ENCODE peak calls at places on chromosome X, in five cellular contexts. One of them, this sample, is unnamed.

GRCh38 chrX:12975670-12975965 is 708 bp downstream of the TMSB4X start:
- DNase-seq in heart right ventricle: no peak
- DNase-seq in spleen: peak; percentile 90
- DNase-seq in IMR-90: no peak
- DNase-seq in colonic mucosa: no peak
- DNase-seq in this sample: peak; percentile 39

GRCh38 chrX:56786889-56787733 is 58.1 kb downstream of the NBDY start:
- DNase-seq in colonic mucosa: no peak
- DNase-seq in IMR-90: no peak
- DNase-seq in heart right ventricle: no peak
- DNase-seq in spleen: no peak
- DNase-seq in this sample: no peak

GRCh38 chrX:123588723-123589122 is 144.1 kb downstream of the THOC2 start:
- DNase-seq in heart right ventricle: no peak
- DNase-seq in IMR-90: no peak
- DNase-seq in spleen: no peak
- DNase-seq in colonic mucosa: no peak
- DNase-seq in this sample: no peak

GRCh38 chrX:39309721-39310152 is 508.5 kb downstream of the MID1IP1 start:
- DNase-seq in heart right ventricle: peak; percentile 52
- DNase-seq in IMR-90: no peak
- DNase-seq in colonic mucosa: no peak
- DNase-seq in spleen: no peak
- DNase-seq in this sample: peak; percentile 56

GRCh38 chrX:106619797-106620196 is 8.0 kb downstream of the RADX start:
- DNase-seq in colonic mucosa: no peak
- DNase-seq in spleen: no peak
- DNase-seq in IMR-90: peak; percentile 11
- DNase-seq in heart right ventricle: no peak
- DNase-seq in this sample: no peak

GRCh38 chrX:30246769-30247489 is at the start of gene MAGEB1:
- DNase-seq in spleen: no peak
- DNase-seq in heart right ventricle: no peak
- DNase-seq in IMR-90: no peak
- DNase-seq in colonic mucosa: no peak
- DNase-seq in this sample: no peak

GRCh38 chrX:140064993-140065392 is 99.7 kb upstream of the CXorf66 start:
- DNase-seq in heart right ventricle: no peak
- DNase-seq in colonic mucosa: no peak
- DNase-seq in spleen: no peak
- DNase-seq in IMR-90: no peak
- DNase-seq in this sample: no peak

GRCh38 chrX:40173662-40174593 is 76.2 kb upstream of the BCOR start:
- DNase-seq in colonic mucosa: peak; percentile 52
- DNase-seq in IMR-90: no peak
- DNase-seq in spleen: peak; percentile 80
- DNase-seq in heart right ventricle: no peak
- DNase-seq in this sample: no peak

GRCh38 chrX:103464774-103465117 is 54.5 kb downstream of the RAB40A start:
- DNase-seq in colonic mucosa: peak; percentile 82
- DNase-seq in spleen: no peak
- DNase-seq in heart right ventricle: peak; percentile 73
- DNase-seq in IMR-90: peak; percentile 72
- DNase-seq in this sample: peak; percentile 56

GRCh38 chrX:475926-476723 is 89.4 kb upstream of the PPP2R3B start:
- DNase-seq in colonic mucosa: no peak
- DNase-seq in IMR-90: no peak
- DNase-seq in spleen: peak; percentile 18
- DNase-seq in heart right ventricle: no peak
- DNase-seq in this sample: no peak

GRCh38 chrX:101203782-101204351 is 15.7 kb upstream of the DRP2 start:
- DNase-seq in colonic mucosa: no peak
- DNase-seq in IMR-90: peak; percentile 32
- DNase-seq in spleen: no peak
- DNase-seq in heart right ventricle: no peak
- DNase-seq in this sample: no peak

GRCh38 chrX:126027229-126027628 is 138.9 kb downstream of the DCAF12L2 start:
- DNase-seq in colonic mucosa: no peak
- DNase-seq in heart right ventricle: no peak
- DNase-seq in spleen: no peak
- DNase-seq in IMR-90: no peak
- DNase-seq in this sample: no peak

GRCh38 chrX:43813898-43814297 is 68.4 kb downstream of the MAOB start:
- DNase-seq in spleen: no peak
- DNase-seq in IMR-90: no peak
- DNase-seq in heart right ventricle: no peak
- DNase-seq in colonic mucosa: peak; percentile 25
- DNase-seq in this sample: no peak

GRCh38 chrX:52217494-52218160 is 32.9 kb downstream of the MAGED4 start:
- DNase-seq in heart right ventricle: no peak
- DNase-seq in colonic mucosa: no peak
- DNase-seq in IMR-90: no peak
- DNase-seq in spleen: no peak
- DNase-seq in this sample: no peak

GRCh38 chrX:65744965-65745364 is 77.5 kb downstream of the MSN start:
- DNase-seq in heart right ventricle: no peak
- DNase-seq in spleen: no peak
- DNase-seq in IMR-90: peak; percentile 41
- DNase-seq in colonic mucosa: no peak
- DNase-seq in this sample: no peak

GRCh38 chrX:38175140-38175539 is 45.5 kb downstream of the SRPX start:
- DNase-seq in spleen: no peak
- DNase-seq in IMR-90: peak; percentile 28
- DNase-seq in colonic mucosa: peak; percentile 30
- DNase-seq in heart right ventricle: no peak
- DNase-seq in this sample: no peak

GRCh38 chrX:66002832-66003680 is 36.8 kb downstream of the VSIG4 start:
- DNase-seq in colonic mucosa: no peak
- DNase-seq in spleen: no peak
- DNase-seq in IMR-90: no peak
- DNase-seq in heart right ventricle: no peak
- DNase-seq in this sample: no peak

GRCh38 chrX:137549846-137550534 is 15.9 kb upstream of the ZIC3 start:
- DNase-seq in IMR-90: no peak
- DNase-seq in heart right ventricle: no peak
- DNase-seq in spleen: no peak
- DNase-seq in colonic mucosa: no peak
- DNase-seq in this sample: no peak

GRCh38 chrX:103446665-103447302 is 70.4 kb downstream of the BEX3 start:
- DNase-seq in IMR-90: peak; percentile 32
- DNase-seq in heart right ventricle: no peak
- DNase-seq in colonic mucosa: no peak
- DNase-seq in spleen: no peak
- DNase-seq in this sample: no peak

GRCh38 chrX:136975642-136976518 is 57.9 kb downstream of the GPR101 start:
- DNase-seq in heart right ventricle: no peak
- DNase-seq in spleen: no peak
- DNase-seq in colonic mucosa: no peak
- DNase-seq in IMR-90: no peak
- DNase-seq in this sample: no peak

GRCh38 chrX:88558421-88558820 is 188.6 kb upstream of the CPXCR1 start:
- DNase-seq in IMR-90: no peak
- DNase-seq in colonic mucosa: no peak
- DNase-seq in heart right ventricle: no peak
- DNase-seq in spleen: no peak
- DNase-seq in this sample: no peak

GRCh38 chrX:40652664-40653063 is 5.3 kb upstream of the CXorf38 start:
- DNase-seq in colonic mucosa: no peak
- DNase-seq in heart right ventricle: no peak
- DNase-seq in spleen: no peak
- DNase-seq in IMR-90: no peak
- DNase-seq in this sample: no peak

GRCh38 chrX:63751481-63751880 is 33.5 kb downstream of the ARHGEF9 start:
- DNase-seq in spleen: no peak
- DNase-seq in colonic mucosa: no peak
- DNase-seq in IMR-90: no peak
- DNase-seq in heart right ventricle: no peak
- DNase-seq in this sample: no peak

GRCh38 chrX:123884809-123885408 is 25.1 kb downstream of the XIAP start:
- DNase-seq in spleen: no peak
- DNase-seq in colonic mucosa: peak; percentile 53
- DNase-seq in IMR-90: peak; percentile 52
- DNase-seq in heart right ventricle: peak; percentile 8
- DNase-seq in this sample: no peak

GRCh38 chrX:20523626-20524312 is 257.1 kb upstream of the RPS6KA3 start:
- DNase-seq in IMR-90: no peak
- DNase-seq in heart right ventricle: no peak
- DNase-seq in colonic mucosa: no peak
- DNase-seq in spleen: no peak
- DNase-seq in this sample: peak; percentile 15

GRCh38 chrX:39764441-39764914 is 333.3 kb downstream of the BCOR start:
- DNase-seq in colonic mucosa: no peak
- DNase-seq in IMR-90: peak; percentile 34
- DNase-seq in spleen: no peak
- DNase-seq in heart right ventricle: no peak
- DNase-seq in this sample: no peak

GRCh38 chrX:132692066-132692465 is 203.2 kb upstream of the MBNL3 start:
- DNase-seq in IMR-90: no peak
- DNase-seq in colonic mucosa: no peak
- DNase-seq in heart right ventricle: no peak
- DNase-seq in spleen: no peak
- DNase-seq in this sample: no peak

GRCh38 chrX:134512566-134512965 is 52.6 kb downstream of the HPRT1 start:
- DNase-seq in colonic mucosa: no peak
- DNase-seq in IMR-90: peak; percentile 89
- DNase-seq in spleen: no peak
- DNase-seq in heart right ventricle: no peak
- DNase-seq in this sample: no peak

GRCh38 chrX:96372313-96373046 is 312.2 kb upstream of the DIAPH2 start:
- DNase-seq in heart right ventricle: no peak
- DNase-seq in colonic mucosa: no peak
- DNase-seq in IMR-90: peak; percentile 70
- DNase-seq in spleen: no peak
- DNase-seq in this sample: no peak

GRCh38 chrX:24498975-24499374 is 33.9 kb downstream of the PDK3 start:
- DNase-seq in IMR-90: peak; percentile 11
- DNase-seq in heart right ventricle: no peak
- DNase-seq in colonic mucosa: no peak
- DNase-seq in spleen: no peak
- DNase-seq in this sample: no peak

GRCh38 chrX:63686878-63687714 is 97.9 kb downstream of the ARHGEF9 start:
- DNase-seq in colonic mucosa: no peak
- DNase-seq in spleen: no peak
- DNase-seq in heart right ventricle: no peak
- DNase-seq in IMR-90: peak; percentile 45
- DNase-seq in this sample: peak; percentile 10

DNA sequence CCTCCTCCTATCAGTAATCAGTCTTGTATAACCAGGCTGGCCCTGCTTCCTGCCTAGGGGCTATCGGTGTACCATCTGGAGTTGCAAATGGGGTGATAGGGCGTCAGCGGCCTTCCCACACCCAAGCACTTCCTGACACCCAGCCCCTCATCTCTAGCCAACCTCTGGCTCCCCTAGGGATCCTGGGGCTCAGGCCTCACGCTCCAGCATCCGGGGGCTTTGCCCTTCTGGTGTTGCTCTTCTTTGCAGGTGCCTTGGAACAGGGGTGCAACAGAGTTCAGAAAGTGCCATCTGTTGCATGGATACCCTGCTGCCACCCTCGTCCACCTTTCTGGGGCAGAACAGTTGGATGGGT is 4.1 kb downstream of the IL9R start:
- DNase-seq in IMR-90: no peak
- DNase-seq in heart right ventricle: no peak
- DNase-seq in colonic mucosa: no peak
- DNase-seq in spleen: no peak
- DNase-seq in this sample: no peak
- H3K4me1 ChIP-seq in IMR-90: no peaks in the 10 kb centered on the region
- H3K4me1 ChIP-seq in heart right ventricle: no peaks in the 10 kb centered on the region
- H3K4me1 ChIP-seq in colonic mucosa: no peaks in the 10 kb centered on the region
- H3K4me1 ChIP-seq in spleen: no peaks in the 10 kb centered on the region
- H3K4me1 ChIP-seq in this sample: no peaks in the 10 kb centered on the region

GRCh38 chrX:130082244-130083106 is 27.8 kb downstream of the ELF4 start:
- DNase-seq in colonic mucosa: no peak
- DNase-seq in heart right ventricle: peak; percentile 32
- DNase-seq in spleen: peak; percentile 92
- DNase-seq in IMR-90: no peak
- DNase-seq in this sample: peak; percentile 78
- H3K4me1 ChIP-seq in colonic mucosa: no peaks in the 10 kb centered on the region
- H3K4me1 ChIP-seq in heart right ventricle: peaks cover 53% of the 10 kb centered on the region
- H3K4me1 ChIP-seq in spleen: peaks cover 81% of the 10 kb centered on the region
- H3K4me1 ChIP-seq in IMR-90: peaks cover 5% of the 10 kb centered on the region
- H3K4me1 ChIP-seq in this sample: peaks cover 42% of the 10 kb centered on the region

DNA sequence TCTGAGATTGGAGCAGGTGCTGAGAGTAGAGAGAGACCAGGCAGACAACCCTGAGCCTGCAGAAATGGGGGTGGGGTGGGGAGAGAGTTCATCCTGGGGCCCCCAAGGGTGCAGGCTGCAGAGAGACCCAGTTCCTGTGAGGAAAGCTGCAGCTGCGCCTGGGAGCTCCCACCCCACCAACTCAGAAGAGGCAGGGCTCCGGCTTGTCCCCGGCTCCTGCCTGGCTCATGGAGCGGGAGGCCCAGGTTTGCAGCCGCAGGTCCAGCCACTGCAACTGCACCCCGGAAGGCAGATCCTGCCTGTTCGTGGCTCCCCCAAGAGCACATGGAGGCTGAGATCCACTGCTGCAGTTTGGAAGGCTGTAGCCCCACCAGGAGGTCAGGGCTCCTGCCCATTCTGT is 44.2 kb upstream of the DGKK start:
- DNase-seq in spleen: no peak
- DNase-seq in colonic mucosa: no peak
- DNase-seq in heart right ventricle: no peak
- DNase-seq in IMR-90: no peak
- DNase-seq in this sample: no peak
- H3K4me1 ChIP-seq in spleen: no peaks in the 10 kb centered on the region
- H3K4me1 ChIP-seq in colonic mucosa: no peaks in the 10 kb centered on the region
- H3K4me1 ChIP-seq in heart right ventricle: no peaks in the 10 kb centered on the region
- H3K4me1 ChIP-seq in IMR-90: no peaks in the 10 kb centered on the region
- H3K4me1 ChIP-seq in this sample: no peaks in the 10 kb centered on the region

GRCh38 chrX:69562904-69563568 is 52.9 kb upstream of the EDA start:
- DNase-seq in colonic mucosa: no peak
- DNase-seq in spleen: no peak
- DNase-seq in heart right ventricle: no peak
- DNase-seq in IMR-90: no peak
- DNase-seq in this sample: no peak

GRCh38 chrX:69565247-69565815 is 50.6 kb upstream of the EDA start:
- DNase-seq in spleen: no peak
- DNase-seq in colonic mucosa: no peak
- DNase-seq in IMR-90: no peak
- DNase-seq in heart right ventricle: no peak
- DNase-seq in this sample: no peak

GRCh38 chrX:69568828-69569227 is 47.1 kb upstream of the EDA start:
- DNase-seq in spleen: no peak
- DNase-seq in IMR-90: no peak
- DNase-seq in colonic mucosa: no peak
- DNase-seq in heart right ventricle: no peak
- DNase-seq in this sample: no peak

DNA sequence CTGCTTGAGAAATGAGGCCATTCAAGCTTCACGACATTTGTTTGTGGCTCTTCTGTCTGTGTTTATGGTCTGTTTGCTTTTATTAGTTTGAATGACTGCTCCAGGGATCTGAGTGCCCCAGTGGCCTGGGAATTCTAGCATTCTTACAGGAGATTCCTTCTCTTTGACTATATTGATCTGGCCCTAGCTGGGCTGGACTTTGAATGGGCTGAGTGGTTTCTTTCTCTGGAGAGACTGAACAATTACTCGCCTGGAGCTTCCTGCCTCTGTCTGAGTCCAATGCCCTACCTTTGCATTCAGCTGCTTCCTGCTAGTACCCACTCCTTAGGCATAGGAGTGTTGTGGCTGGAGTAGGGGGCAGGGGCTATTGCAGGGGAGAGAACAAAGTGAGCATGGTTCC is 51.2 kb upstream of the EDA start:
- DNase-seq in heart right ventricle: no peak
- DNase-seq in IMR-90: no peak
- DNase-seq in spleen: no peak
- DNase-seq in colonic mucosa: no peak
- DNase-seq in this sample: no peak
- H3K4me1 ChIP-seq in heart right ventricle: no peaks in the 10 kb centered on the region
- H3K4me1 ChIP-seq in IMR-90: no peaks in the 10 kb centered on the region
- H3K4me1 ChIP-seq in spleen: no peaks in the 10 kb centered on the region
- H3K4me1 ChIP-seq in colonic mucosa: no peaks in the 10 kb centered on the region
- H3K4me1 ChIP-seq in this sample: no peaks in the 10 kb centered on the region

This sample was measured in CD8-positive, alpha-beta memory T cell.